ENCODE peak calls at places on chromosomes 2 and 18, in eight cellular contexts. V is SJCRH30; Y is activated T-cell treated with anti-CD3 and anti-CD28 coated beads for 1 hour; E is ovary; B is stomach; R is NCI-H446 treated with DMSO at 0.1 percent for 48 hours; X is stimulated activated CD4-positive, alpha-beta T cell treated with anti-CD3 and anti-CD28 coated beads, Interleukin-1b, Interleukin-23, amount 100 ng/mL, for 24 hours; Z is OCI-LY7. J is an unnamed sample.

GRCh38 chr18:28647961-28648360 is 471.0 kb upstream of the CDH2 start:
- DNase-seq in V (no peak), Y (no peak), E (no peak), B (no peak), R (no peak), X (no peak), Z (no peak), J (no peak)

GRCh38 chr2:240438810-240439697 is 3.6 kb downstream of the GPC1 start:
- DNase-seq in V (no peak), Y (no peak), E (peak), B (no peak), R (no peak), X (no peak), Z (no peak), J (peak)

GRCh38 chr2:231933916-231934401 is 7.8 kb upstream of the NPPC start:
- DNase-seq in V (peak), Y (no peak), E (no peak), B (peak), R (no peak), X (no peak), Z (peak), J (no peak)

GRCh38 chr2:169613876-169614275 is 29.7 kb downstream of the PPIG start:
- DNase-seq in V (no peak), Y (no peak), E (no peak), B (no peak), R (no peak), X (no peak), Z (no peak), J (no peak)

GRCh38 chr2:127504552-127505460 is 21.5 kb downstream of the IWS1 start:
- DNase-seq in V (no peak), Y (no peak), E (no peak), B (no peak), R (no peak), X (no peak), Z (no peak), J (no peak)

GRCh38 chr2:169683425-169684134 is 10.6 kb downstream of the CFAP210 start:
- DNase-seq in V (no peak), Y (no peak), E (no peak), B (no peak), R (no peak), X (no peak), Z (no peak), J (no peak)

GRCh38 chr2:188664391-188664790 is 309.8 kb upstream of the COL3A1 start:
- DNase-seq in V (no peak), Y (no peak), E (no peak), B (no peak), R (no peak), X (no peak), Z (no peak), J (no peak)

GRCh38 chr2:241865957-241866858 is 3.3 kb upstream of the RTP5 start:
- DNase-seq in V (peak), Y (no peak), E (no peak), B (no peak), R (no peak), X (no peak), Z (no peak), J (no peak)

GRCh38 chr18:49597152-49597551 is 35.3 kb downstream of the LIPG start:
- DNase-seq in V (no peak), Y (no peak), E (no peak), B (no peak), R (no peak), X (no peak), Z (no peak), J (no peak)

GRCh38 chr2:102803041-102803896 is 41.4 kb downstream of the TMEM182 start:
- DNase-seq in V (no peak), Y (no peak), E (no peak), B (no peak), R (no peak), X (no peak), Z (no peak), J (no peak)

GRCh38 chr18:985301-985700 is 80.6 kb downstream of the ADCYAP1 start:
- DNase-seq in V (peak), Y (no peak), E (no peak), B (no peak), R (no peak), X (no peak), Z (no peak), J (no peak)

J was measured in T-helper 17 cell.